ENCODE peak calls at places on chromosomes 3 and 15, in five cellular contexts. W, C, Q, P and V are unnamed samples.

GRCh38 chr3:154304116-154304786 is 20.0 kb downstream of the DHX36 start:
- DNase-seq in W (peak), C (no peak), Q (no peak), P (no peak), V (no peak)

GRCh38 chr3:41330465-41330864 is 131.2 kb downstream of the CTNNB1 start:
- DNase-seq in W (peak), C (no peak), Q (no peak), P (no peak), V (no peak)

GRCh38 chr15:60720493-60721231 is 241.7 kb upstream of the ICE2 start:
- DNase-seq in W (no peak), C (peak), Q (peak), P (no peak), V (peak)

GRCh38 chr3:183116051-183116614 is 16.8 kb upstream of the MCCC1 start:
- DNase-seq in W (peak), C (peak), Q (no peak), P (peak), V (peak)

GRCh38 chr3:47108546-47108945 is 55.4 kb downstream of the SETD2 start:
- DNase-seq in W (peak), C (no peak), Q (no peak), P (no peak), V (no peak)

GRCh38 chr3:56303508-56303907 is 164.8 kb downstream of the ERC2 start:
- DNase-seq in W (peak), C (no peak), Q (no peak), P (no peak), V (no peak)

GRCh38 chr3:64440498-64440897 is 215.2 kb upstream of the PRICKLE2 start:
- DNase-seq in W (peak), C (no peak), Q (no peak), P (no peak), V (no peak)

GRCh38 chr15:84816694-84817460 is at the start of gene ALPK3:
- DNase-seq in W (no peak), C (no peak), Q (no peak), P (no peak), V (no peak)

GRCh38 chr15:75182187-75183131 is 19.2 kb upstream of the C15orf39 start:
- DNase-seq in W (no peak), C (no peak), Q (no peak), P (no peak), V (no peak)

GRCh38 chr15:54374184-54374947 is 396.1 kb downstream of the UNC13C start:
- DNase-seq in W (no peak), C (no peak), Q (no peak), P (no peak), V (no peak)

GRCh38 chr3:30855390-30855789 is 39.1 kb downstream of the GADL1 start:
- DNase-seq in W (no peak), C (no peak), Q (no peak), P (no peak), V (no peak)

GRCh38 chr3:13111173-13111873 is 38.1 kb upstream of the IQSEC1 start:
- DNase-seq in W (no peak), C (no peak), Q (no peak), P (no peak), V (no peak)

GRCh38 chr15:72062319-72062718 is 55.6 kb downstream of the MYO9A start:
- DNase-seq in W (no peak), C (no peak), Q (no peak), P (no peak), V (no peak)

GRCh38 chr3:13706886-13707285 is 158.0 kb downstream of the FBLN2 start:
- DNase-seq in W (no peak), C (peak), Q (no peak), P (no peak), V (no peak)

GRCh38 chr3:137217733-137218132 is 259.9 kb downstream of the IL20RB start:
- DNase-seq in W (no peak), C (no peak), Q (no peak), P (no peak), V (no peak)

GRCh38 chr3:32421991-32422859 is 30.6 kb downstream of the CMTM7 start:
- DNase-seq in W (peak), C (no peak), Q (no peak), P (peak), V (no peak)

GRCh38 chr3:17850448-17850847 is 108.0 kb upstream of the TBC1D5 start:
- DNase-seq in W (no peak), C (no peak), Q (no peak), P (no peak), V (no peak)